ENCODE peak calls at places on chromosomes 12 and 14, in six cellular contexts. S is iris pigment epithelial cell; Y is hypothalamus; J is activated naive CD8-positive, alpha-beta T cell treated with anti-CD3 and anti-CD28 coated beads, Interleukin-2, amount 50 U/mL, for 24 hours; P is hepatic stellate cell; W is retina. K is an unnamed sample.

GRCh38 chr12:88207921-88208640 is 66.0 kb downstream of the TMTC3 start:
- DNase-seq in J (no peak), Y (no peak), S (peak; percentile 80), P (peak; percentile 43), W (no peak), K (no peak)

GRCh38 chr12:24039113-24039525 is 89.6 kb upstream of the SOX5 start:
- DNase-seq in J (no peak), W (no peak), Y (no peak), S (peak; percentile 99), P (peak; percentile 60), K (no peak)

GRCh38 chr14:73403181-73403752 is 55.1 kb downstream of the NUMB start:
- DNase-seq in Y (no peak), P (no peak), W (no peak), J (no peak), S (no peak), K (no peak)

GRCh38 chr12:116389990-116390655 is 112.6 kb upstream of the MED13L start:
- DNase-seq in P (peak; percentile 81), J (no peak), Y (no peak), W (no peak), S (peak; percentile 97), K (no peak)

GRCh38 chr12:9702239-9702638 is 30.7 kb downstream of the CLECL1 start:
- DNase-seq in Y (no peak), S (no peak), W (no peak), J (peak; percentile 46), P (no peak), K (no peak)

GRCh38 chr12:20963303-20963702 is 152.8 kb downstream of the SLCO1B3 start:
- DNase-seq in S (no peak), Y (no peak), J (no peak), P (no peak), W (no peak), K (no peak)

GRCh38 chr12:93376436-93377251 is 1.1 kb upstream of the NUDT4 start:
- DNase-seq in P (no peak), J (no peak), Y (peak; percentile 18), S (peak; percentile 27), W (peak; percentile 68), K (peak; percentile 90)

GRCh38 chr12:8031872-8032241 is 659 bp upstream of the FOXJ2 start:
- DNase-seq in P (no peak), W (no peak), S (no peak), J (no peak), Y (no peak), K (no peak)

GRCh38 chr14:55389330-55389729 is 22.3 kb downstream of the ATG14 start:
- DNase-seq in J (no peak), W (no peak), P (peak; percentile 35), Y (no peak), S (peak; percentile 90), K (no peak)

GRCh38 chr12:92538970-92539749 is 163.6 kb upstream of the PLEKHG7 start:
- DNase-seq in P (peak; percentile 38), J (no peak), S (peak; percentile 88), Y (no peak), W (no peak), K (peak; percentile 19)

GRCh38 chr14:22047105-22047504 is 373.5 kb upstream of the OR4E1 start:
- DNase-seq in W (no peak), S (peak; percentile 14), P (no peak), Y (no peak), J (no peak), K (no peak)

GRCh38 chr12:54983536-54984102 is 943 bp downstream of the TESPA1 start:
- DNase-seq in J (peak; percentile 53), Y (no peak), S (no peak), P (no peak), W (no peak), K (no peak)

GRCh38 chr12:108912361-108912760 is 32.5 kb downstream of the DAO start:
- DNase-seq in J (no peak), Y (no peak), W (no peak), P (no peak), S (no peak), K (no peak)

GRCh38 chr14:80208426-80208950 is 2.8 kb downstream of the DIO2 start:
- DNase-seq in P (no peak), W (no peak), S (peak; percentile 34), Y (no peak), J (no peak), K (no peak)

GRCh38 chr14:105478624-105479305 is 4.1 kb downstream of the CRIP2 start:
- DNase-seq in Y (no peak), W (no peak), S (no peak), J (no peak), P (no peak), K (no peak)

GRCh38 chr12:57803317-57803893 is 15.1 kb downstream of the AVIL start:
- DNase-seq in W (no peak), Y (no peak), J (peak; percentile 42), P (peak; percentile 67), S (peak; percentile 40), K (peak; percentile 43)

GRCh38 chr12:13913371-13913770 is 68.0 kb downstream of the GRIN2B start:
- DNase-seq in P (no peak), S (no peak), J (no peak), W (no peak), Y (no peak), K (no peak)

GRCh38 chr12:117045998-117046374 is 53.2 kb downstream of the TESC start:
- DNase-seq in W (no peak), S (no peak), J (no peak), P (no peak), Y (no peak), K (peak; percentile 56)

GRCh38 chr14:35223927-35224326 is 68.3 kb upstream of the PSMA6 start:
- DNase-seq in W (no peak), P (no peak), S (peak; percentile 52), Y (no peak), J (no peak), K (no peak)

GRCh38 chr12:79186506-79186905 is 321.9 kb downstream of the SYT1 start:
- DNase-seq in J (no peak), S (no peak), Y (no peak), P (no peak), W (no peak), K (no peak)

GRCh38 chr12:11798856-11799530 is 149.5 kb downstream of the ETV6 start:
- DNase-seq in S (peak; percentile 96), Y (no peak), J (no peak), W (no peak), P (no peak), K (peak; percentile 71)

GRCh38 chr14:98964171-98964570 is 307.8 kb downstream of the BCL11B start:
- DNase-seq in W (no peak), S (no peak), Y (no peak), P (no peak), J (no peak), K (no peak)

GRCh38 chr12:38998887-38999482 is 93.6 kb upstream of the CPNE8 start:
- DNase-seq in J (no peak), W (no peak), S (no peak), P (no peak), Y (no peak), K (no peak)

GRCh38 chr12:41992692-41993215 is 151.9 kb downstream of the GXYLT1 start:
- DNase-seq in W (no peak), S (no peak), P (no peak), J (no peak), Y (no peak), K (no peak)

K was measured in K562.